ENCODE peak calls at places on chromosomes 6 and 20, in nine cellular contexts. One of them, this sample, is unnamed.

GRCh38 chr6:13355969-13356368 is 27.6 kb upstream of the TBC1D7 start:
- DNase-seq in M059J: peak
- DNase-seq in omental fat pad: no peak
- DNase-seq in neural crest cell: no peak
- DNase-seq in uterus: no peak
- DNase-seq in anterior cingulate cortex: no peak
- DNase-seq in HFF-Myc: no peak
- DNase-seq in mesenchymal stem cell: no peak
- DNase-seq in pancreas: no peak
- DNase-seq in this sample: no peak

GRCh38 chr6:5667737-5668136 is 339.0 kb downstream of the NRN1 start:
- DNase-seq in M059J: no peak
- DNase-seq in omental fat pad: no peak
- DNase-seq in neural crest cell: no peak
- DNase-seq in uterus: no peak
- DNase-seq in anterior cingulate cortex: no peak
- DNase-seq in HFF-Myc: no peak
- DNase-seq in mesenchymal stem cell: no peak
- DNase-seq in pancreas: no peak
- DNase-seq in this sample: no peak

GRCh38 chr6:35359744-35360348 is 17.5 kb downstream of the PPARD start:
- DNase-seq in M059J: peak
- DNase-seq in omental fat pad: no peak
- DNase-seq in neural crest cell: no peak
- DNase-seq in uterus: no peak
- DNase-seq in anterior cingulate cortex: peak
- DNase-seq in HFF-Myc: no peak
- DNase-seq in mesenchymal stem cell: peak
- DNase-seq in pancreas: peak
- DNase-seq in this sample: peak

GRCh38 chr20:2449386-2449785 is 21.2 kb downstream of the SNRPB start:
- DNase-seq in M059J: no peak
- DNase-seq in omental fat pad: no peak
- DNase-seq in neural crest cell: no peak
- DNase-seq in uterus: no peak
- DNase-seq in anterior cingulate cortex: no peak
- DNase-seq in HFF-Myc: no peak
- DNase-seq in mesenchymal stem cell: no peak
- DNase-seq in pancreas: no peak
- DNase-seq in this sample: no peak

GRCh38 chr6:170027111-170028043 is 263.5 kb downstream of the DLL1 start:
- DNase-seq in M059J: no peak
- DNase-seq in omental fat pad: no peak
- DNase-seq in neural crest cell: no peak
- DNase-seq in uterus: no peak
- DNase-seq in anterior cingulate cortex: no peak
- DNase-seq in HFF-Myc: no peak
- DNase-seq in mesenchymal stem cell: peak
- DNase-seq in pancreas: no peak
- DNase-seq in this sample: peak

GRCh38 chr6:6707143-6707542 is 118.6 kb downstream of the LY86 start:
- DNase-seq in M059J: no peak
- DNase-seq in omental fat pad: no peak
- DNase-seq in neural crest cell: no peak
- DNase-seq in uterus: no peak
- DNase-seq in anterior cingulate cortex: peak
- DNase-seq in HFF-Myc: no peak
- DNase-seq in mesenchymal stem cell: no peak
- DNase-seq in pancreas: no peak
- DNase-seq in this sample: no peak

GRCh38 chr6:100283288-100283687 is 181.4 kb downstream of the SIM1 start:
- DNase-seq in M059J: peak
- DNase-seq in omental fat pad: no peak
- DNase-seq in neural crest cell: no peak
- DNase-seq in uterus: no peak
- DNase-seq in anterior cingulate cortex: no peak
- DNase-seq in HFF-Myc: peak
- DNase-seq in mesenchymal stem cell: peak
- DNase-seq in pancreas: no peak
- DNase-seq in this sample: peak

GRCh38 chr6:159041181-159041580 is 3.6 kb downstream of the TAGAP start:
- DNase-seq in M059J: no peak
- DNase-seq in omental fat pad: no peak
- DNase-seq in neural crest cell: no peak
- DNase-seq in uterus: no peak
- DNase-seq in anterior cingulate cortex: no peak
- DNase-seq in HFF-Myc: no peak
- DNase-seq in mesenchymal stem cell: no peak
- DNase-seq in pancreas: no peak
- DNase-seq in this sample: no peak

GRCh38 chr20:3563548-3564177 is 92.8 kb downstream of the ATRN start:
- DNase-seq in M059J: peak
- DNase-seq in omental fat pad: no peak
- DNase-seq in neural crest cell: no peak
- DNase-seq in uterus: no peak
- DNase-seq in anterior cingulate cortex: peak
- DNase-seq in HFF-Myc: peak
- DNase-seq in mesenchymal stem cell: peak
- DNase-seq in pancreas: peak
- DNase-seq in this sample: peak